ENCODE peak calls at places on chromosomes 11 and 22, in six cellular contexts. R is dorsolateral prefrontal cortex, B is cardiac fibroblast, O is IMR-90, Q is bronchial epithelial cell, K is neural progenitor cell. H is an unnamed sample.
A peak's percentile ranks its signal among the peaks of the same experiment; 100 is the strongest.

GRCh38 chr11:110432713-110433392 is 3.1 kb downstream of the FDX1 start:
- DNase-seq in R (no peak), B (peak; percentile 33), O (peak; percentile 60), Q (peak; percentile 7), K (peak; percentile 2), H (no peak)

GRCh38 chr11:110176366-110177056 is 83.3 kb downstream of the ZC3H12C start:
- DNase-seq in R (no peak), B (peak; percentile 74), O (peak; percentile 51), Q (peak; percentile 21), K (no peak), H (peak; percentile 58)

GRCh38 chr11:122850076-122850631 is 11.9 kb downstream of the CRTAM start:
- DNase-seq in R (no peak), B (peak; percentile 42), O (peak; percentile 57), Q (peak; percentile 69), K (no peak), H (peak; percentile 45)

GRCh38 chr11:26993965-26994446 is at the start of gene FIBIN:
- DNase-seq in R (no peak), B (peak; percentile 81), O (peak; percentile 70), Q (peak; percentile 35), K (peak; percentile 35), H (peak; percentile 89)

GRCh38 chr11:111878766-111879636 is at the start of the genes CFAP68 and FDXACB1:
- DNase-seq in R (peak; percentile 97), B (peak; percentile 98), O (peak; percentile 97), Q (peak; percentile 94), K (peak; percentile 99), H (peak; percentile 98)

GRCh38 chr11:61337706-61338268 is 4.8 kb downstream of the TKFC start:
- DNase-seq in R (no peak), B (no peak), O (no peak), Q (no peak), K (no peak), H (no peak)

GRCh38 chr11:44760917-44761545 is 34.3 kb downstream of the TSPAN18 start:
- DNase-seq in R (no peak), B (peak; percentile 86), O (peak; percentile 96), Q (peak; percentile 88), K (peak; percentile 94), H (peak; percentile 94)

GRCh38 chr11:31045335-31045734 is 324.2 kb downstream of the DCDC1 start:
- DNase-seq in R (no peak), B (peak; percentile 2), O (no peak), Q (peak; percentile 15), K (peak; percentile 37), H (no peak)

GRCh38 chr11:20075627-20076026 is 84.6 kb downstream of the DBX1 start:
- DNase-seq in R (no peak), B (no peak), O (no peak), Q (no peak), K (no peak), H (no peak)

GRCh38 chr11:124837491-124837856 is 27.8 kb upstream of the ROBO3 start:
- DNase-seq in R (no peak), B (peak; percentile 93), O (peak; percentile 90), Q (peak; percentile 84), K (peak; percentile 81), H (peak; percentile 89)

GRCh38 chr11:129041611-129042018 is 98.9 kb upstream of the TP53AIP1 start:
- DNase-seq in R (no peak), B (peak; percentile 10), O (peak; percentile 25), Q (no peak), K (no peak), H (peak; percentile 50)

GRCh38 chr11:24142062-24142461 is 354.8 kb upstream of the LUZP2 start:
- DNase-seq in R (no peak), B (no peak), O (no peak), Q (no peak), K (no peak), H (no peak)

GRCh38 chr22:35549338-35549737 is 8.7 kb downstream of the RASD2 start:
- DNase-seq in R (peak; percentile 76), B (peak; percentile 41), O (no peak), Q (no peak), K (no peak), H (no peak)

GRCh38 chr11:67002921-67003411 is 20.0 kb upstream of the SYT12 start:
- DNase-seq in R (no peak), B (no peak), O (no peak), Q (no peak), K (no peak), H (no peak)

GRCh38 chr11:67010296-67010905 is 12.5 kb upstream of the SYT12 start:
- DNase-seq in R (no peak), B (no peak), O (no peak), Q (no peak), K (no peak), H (no peak)

GRCh38 chr11:67002297-67002913 is 20.5 kb upstream of the SYT12 start:
- DNase-seq in R (no peak), B (no peak), O (no peak), Q (no peak), K (peak; percentile 76), H (no peak)

GRCh38 chr11:67001332-67001731 is 21.6 kb upstream of the SYT12 start:
- DNase-seq in R (no peak), B (no peak), O (no peak), Q (no peak), K (no peak), H (no peak)

GRCh38 chr11:67006029-67006884 is 16.7 kb upstream of the SYT12 start:
- DNase-seq in R (peak; percentile 39), B (no peak), O (no peak), Q (no peak), K (peak; percentile 23), H (peak; percentile 40)
- H3K4me3 ChIP-seq in R (no peak overlapping the region), B (no peak overlapping the region), O (no peak overlapping the region), Q (no peak overlapping the region), K (no peak overlapping the region), H (no peak overlapping the region)

GRCh38 chr11:126943319-126943718 is 57.3 kb downstream of the KIRREL3 start:
- DNase-seq in R (no peak), B (no peak), O (no peak), Q (no peak), K (no peak), H (no peak)

GRCh38 chr11:126951465-126951864 is 49.1 kb downstream of the KIRREL3 start:
- DNase-seq in R (no peak), B (no peak), O (no peak), Q (no peak), K (no peak), H (no peak)

GRCh38 chr11:126949066-126949945 is 51.3 kb downstream of the KIRREL3 start:
- DNase-seq in R (peak; percentile 76), B (no peak), O (peak; percentile 93), Q (no peak), K (peak; percentile 48), H (no peak)

GRCh38 chr11:126945319-126945718 is 55.3 kb downstream of the KIRREL3 start:
- DNase-seq in R (no peak), B (no peak), O (no peak), Q (no peak), K (no peak), H (no peak)

DNA sequence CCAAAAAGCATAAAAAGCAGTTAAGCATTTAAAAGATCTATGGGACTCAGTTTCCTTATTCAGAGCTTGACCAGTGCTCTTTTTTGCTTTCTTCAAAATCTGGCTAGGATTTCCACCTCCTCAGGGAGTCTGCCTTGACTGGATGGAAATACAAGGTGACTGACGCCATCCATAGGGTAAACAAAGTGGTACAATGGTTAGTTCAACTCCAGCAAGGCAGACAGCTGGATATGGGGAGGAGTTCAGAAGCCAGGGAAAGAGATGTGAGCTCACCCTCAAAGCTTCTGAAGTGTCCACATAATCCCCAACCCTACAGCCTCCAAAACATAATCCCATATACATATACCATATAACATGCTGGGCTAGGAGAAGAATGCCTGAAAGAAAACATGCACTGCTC is 52.0 kb downstream of the KIRREL3 start:
- DNase-seq in R (no peak), B (no peak), O (peak; percentile 65), Q (no peak), K (no peak), H (no peak)
- TF ChIP-seq CTCF in R (no peak), B (no peak), O (no peak), Q (no peak), K (no peak), H (no peak)

DNA sequence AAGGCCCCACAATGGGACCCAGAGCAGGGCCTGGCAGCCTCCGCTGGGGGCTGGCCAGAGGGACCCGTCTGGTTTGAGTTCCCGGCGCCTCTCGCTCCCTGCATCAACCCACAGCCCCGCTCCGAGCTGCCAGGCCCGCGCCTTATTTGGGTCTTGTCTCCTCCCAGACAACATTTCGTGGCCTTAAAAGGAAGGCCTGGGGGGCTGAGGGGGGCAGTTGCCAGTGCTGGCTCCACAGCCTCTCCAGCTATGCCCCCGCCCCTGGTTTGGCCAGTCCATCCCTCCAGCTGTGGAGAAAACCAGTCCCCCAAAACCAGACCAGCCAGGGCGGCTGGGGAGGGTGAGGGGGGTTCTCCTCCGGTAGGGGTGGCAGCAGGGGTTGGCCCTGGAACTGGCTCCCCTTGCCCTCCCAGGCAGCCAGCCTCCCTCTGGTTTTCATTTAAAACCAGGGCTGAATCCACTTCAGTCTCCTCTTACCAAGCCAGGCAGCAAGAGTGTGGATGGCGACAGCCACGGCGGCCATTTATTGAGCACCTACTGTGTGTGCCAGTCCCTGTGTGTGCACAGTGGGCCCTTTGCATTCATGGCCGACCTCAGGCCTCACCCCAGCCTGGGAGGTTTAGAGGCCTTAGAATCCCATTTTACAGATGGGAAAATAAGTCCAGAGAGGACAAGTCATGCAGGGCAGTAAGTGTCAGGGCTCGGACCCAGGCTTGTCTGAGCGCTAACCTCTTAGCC is 18.6 kb downstream of the EMID1 start:
- DNase-seq in R (no peak), B (no peak), O (no peak), Q (no peak), K (no peak), H (no peak)
- H3K4me3 ChIP-seq in R (no peak overlapping the region), B (no peak overlapping the region), O (no peak overlapping the region), Q (no peak overlapping the region), K (no peak overlapping the region), H (no peak overlapping the region)

GRCh38 chr11:17719940-17720795 is 797 bp downstream of the MYOD1 start:
- DNase-seq in R (no peak), B (peak; percentile 12), O (no peak), Q (no peak), K (peak; percentile 89), H (peak; percentile 14)
- TF ChIP-seq CTCF in R (no peak), B (no peak), O (peak; percentile 17), Q (peak; percentile 14), K (peak; percentile 56), H (no peak)

DNA sequence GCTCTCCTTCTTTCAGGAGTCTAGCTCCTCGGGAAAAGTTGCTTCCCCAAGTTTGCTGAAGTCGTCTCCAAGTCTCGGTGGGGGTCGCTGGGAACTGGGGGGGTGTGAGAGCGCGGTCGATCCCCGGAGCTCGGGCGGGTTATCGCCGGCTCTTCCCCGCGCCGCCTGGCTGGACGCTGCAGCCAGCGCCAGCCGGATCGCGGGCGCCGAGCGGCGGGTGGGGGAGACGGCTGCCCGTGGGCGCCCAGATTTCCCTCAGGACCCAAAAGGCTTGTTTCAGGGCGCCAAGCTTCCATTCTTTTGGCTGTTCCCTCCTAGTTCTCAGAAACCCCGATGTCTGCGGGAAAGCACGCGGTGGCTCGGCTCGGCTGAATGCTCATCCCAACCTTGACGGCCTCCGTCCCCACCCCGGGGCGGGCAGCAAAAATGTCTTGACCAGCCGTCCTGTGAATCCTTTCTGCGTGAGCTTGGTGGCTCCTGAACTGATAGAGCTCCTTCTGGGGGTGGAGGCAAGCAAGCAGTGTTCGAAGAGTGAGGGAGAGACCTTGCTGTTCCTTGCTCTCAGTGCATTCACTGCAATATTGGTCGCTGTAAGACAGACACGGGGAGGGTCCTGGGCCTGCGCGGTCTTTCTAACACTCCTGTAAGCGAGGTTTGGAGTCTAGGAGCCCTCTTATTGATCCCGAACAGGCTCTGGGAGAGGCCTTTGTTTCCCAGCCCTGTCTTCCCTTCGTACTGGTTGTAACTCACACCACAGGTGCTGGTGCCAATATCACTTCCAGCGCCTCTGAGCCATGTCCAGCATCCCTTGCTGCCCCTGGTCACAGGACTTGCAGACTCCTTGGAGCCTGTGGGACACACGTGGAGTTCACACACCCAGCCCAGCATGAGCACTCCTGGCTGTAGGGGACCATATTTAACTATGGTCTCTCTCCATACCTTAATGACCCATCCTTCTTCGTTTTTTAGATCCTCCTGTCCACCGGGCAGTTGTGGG is 1.8 kb downstream of the ZBTB16 start:
- DNase-seq in R (no peak), B (peak; percentile 71), O (no peak), Q (no peak), K (peak; percentile 55), H (peak; percentile 58)
- H3K4me3 ChIP-seq in R (peak overlapping the region; percentile 96), B (peak overlapping the region; percentile 88), O (peak overlapping the region; percentile 68), Q (peak overlapping the region; percentile 88), K (peak overlapping the region; percentile 70), H (peak overlapping the region; percentile 96)